ENCODE peak calls at places on chromosomes 3 and 15, in eight cellular contexts. A is lower lobe of right lung; R is psoas muscle; D is CD8-positive, alpha-beta T cell; Z is breast epithelium; I is GM23338; T is aorta; E is kidney. Q is an unnamed sample.

GRCh38 chr3:142275856-142276255 is 50.5 kb upstream of the GK5 start:
- DNase-seq in A (no peak), R (no peak), D (no peak), Z (no peak), I (no peak), T (no peak), E (no peak), Q (no peak)

GRCh38 chr3:57164217-57164605 is 942 bp downstream of the IL17RD start:
- DNase-seq in A (peak), R (peak), D (no peak), Z (peak), I (no peak), T (peak), E (peak), Q (no peak)

GRCh38 chr3:71112576-71112975 is 471.0 kb downstream of the FOXP1 start:
- DNase-seq in A (no peak), R (no peak), D (no peak), Z (no peak), I (no peak), T (no peak), E (no peak), Q (no peak)

GRCh38 chr15:29670945-29671307 is 151.3 kb downstream of the TJP1 start:
- DNase-seq in A (peak), R (no peak), D (no peak), Z (no peak), I (no peak), T (no peak), E (peak), Q (no peak)

GRCh38 chr3:45054196-45054857 is 28.2 kb downstream of the CLEC3B start:
- DNase-seq in A (no peak), R (no peak), D (no peak), Z (no peak), I (no peak), T (no peak), E (no peak), Q (no peak)

GRCh38 chr15:23648920-23649515 is 1.4 kb upstream of the MAGEL2 start:
- DNase-seq in A (peak), R (peak), D (no peak), Z (no peak), I (peak), T (no peak), E (no peak), Q (no peak)

GRCh38 chr3:187212705-187213104 is 15.4 kb downstream of the RTP1 start:
- DNase-seq in A (no peak), R (no peak), D (no peak), Z (no peak), I (no peak), T (no peak), E (no peak), Q (no peak)

GRCh38 chr3:150238043-150238802 is 169.9 kb upstream of the TSC22D2 start:
- DNase-seq in A (no peak), R (no peak), D (no peak), Z (no peak), I (no peak), T (no peak), E (no peak), Q (no peak)

GRCh38 chr3:87164245-87164644 is 62.9 kb upstream of the CHMP2B start:
- DNase-seq in A (no peak), R (no peak), D (no peak), Z (no peak), I (no peak), T (no peak), E (no peak), Q (no peak)

GRCh38 chr15:69724331-69724730 is 271.7 kb downstream of the RPLP1 start:
- DNase-seq in A (no peak), R (no peak), D (no peak), Z (no peak), I (no peak), T (no peak), E (no peak), Q (no peak)

GRCh38 chr15:92394327-92395175 is 870 bp downstream of the ST8SIA2 start:
- DNase-seq in A (no peak), R (no peak), D (no peak), Z (no peak), I (peak), T (no peak), E (no peak), Q (no peak)

GRCh38 chr15:61621146-61621545 is 392.0 kb upstream of the RORA start:
- DNase-seq in A (no peak), R (peak), D (no peak), Z (no peak), I (peak), T (no peak), E (peak), Q (no peak)

GRCh38 chr3:167754049-167754448 is 18.5 kb downstream of the SERPINI1 start:
- DNase-seq in A (no peak), R (no peak), D (no peak), Z (no peak), I (no peak), T (no peak), E (no peak), Q (no peak)

GRCh38 chr3:99319961-99320360 is 318.4 kb upstream of the COL8A1 start:
- DNase-seq in A (no peak), R (no peak), D (no peak), Z (no peak), I (no peak), T (no peak), E (no peak), Q (no peak)

GRCh38 chr15:101618056-101618455 is 34.1 kb downstream of the TM2D3 start:
- DNase-seq in A (no peak), R (no peak), D (no peak), Z (no peak), I (no peak), T (no peak), E (no peak), Q (no peak)

GRCh38 chr15:65841121-65841930 is 28.0 kb upstream of the RAB11A start:
- DNase-seq in A (peak), R (no peak), D (no peak), Z (no peak), I (no peak), T (no peak), E (no peak), Q (no peak)

GRCh38 chr15:79310612-79310984 is 314 bp upstream of the TMED3 start:
- DNase-seq in A (no peak), R (no peak), D (no peak), Z (no peak), I (peak), T (no peak), E (no peak), Q (no peak)

GRCh38 chr3:115363071-115363470 is 216.0 kb upstream of the ZBTB20 start:
- DNase-seq in A (no peak), R (no peak), D (no peak), Z (no peak), I (no peak), T (no peak), E (no peak), Q (no peak)

GRCh38 chr3:57397175-57398026 is 104.9 kb upstream of the ASB14 start:
- DNase-seq in A (no peak), R (no peak), D (peak), Z (peak), I (peak), T (no peak), E (no peak), Q (no peak)

GRCh38 chr15:63948971-63949370 is 97.3 kb downstream of the DAPK2 start:
- DNase-seq in A (no peak), R (no peak), D (no peak), Z (no peak), I (no peak), T (peak), E (no peak), Q (no peak)

GRCh38 chr3:105827101-105827634 is 41.6 kb downstream of the CBLB start:
- DNase-seq in A (no peak), R (no peak), D (no peak), Z (no peak), I (no peak), T (no peak), E (no peak), Q (no peak)

GRCh38 chr3:94799420-94800060 is 736.7 kb downstream of the NSUN3 start:
- DNase-seq in A (no peak), R (no peak), D (no peak), Z (no peak), I (no peak), T (no peak), E (no peak), Q (no peak)

GRCh38 chr3:40649346-40649745 is 124.6 kb downstream of the ZNF621 start:
- DNase-seq in A (no peak), R (no peak), D (no peak), Z (no peak), I (no peak), T (no peak), E (no peak), Q (no peak)

GRCh38 chr15:60392601-60392985 is 5.2 kb downstream of the ANXA2 start:
- DNase-seq in A (no peak), R (no peak), D (no peak), Z (no peak), I (peak), T (no peak), E (no peak), Q (no peak)

GRCh38 chr15:60391722-60392340 is 6.0 kb downstream of the ANXA2 start:
- DNase-seq in A (no peak), R (no peak), D (no peak), Z (no peak), I (no peak), T (no peak), E (no peak), Q (no peak)

GRCh38 chr15:60390931-60391501 is 6.8 kb downstream of the ANXA2 start:
- DNase-seq in A (no peak), R (peak), D (no peak), Z (no peak), I (peak), T (no peak), E (no peak), Q (peak)

GRCh38 chr15:60389261-60390077 is 8.3 kb downstream of the ANXA2 start:
- DNase-seq in A (no peak), R (no peak), D (no peak), Z (no peak), I (no peak), T (no peak), E (no peak), Q (no peak)

GRCh38 chr15:60390231-60390630 is 7.6 kb downstream of the ANXA2 start:
- DNase-seq in A (no peak), R (no peak), D (no peak), Z (no peak), I (no peak), T (no peak), E (no peak), Q (no peak)
- H3K27ac ChIP-seq in A (peak), R (no peak), D (no peak), Z (peak), I (no peak), T (no peak), E (no peak), Q (peak)

GRCh38 chr15:71124937-71125755 is 9.9 kb downstream of the THSD4 start:
- DNase-seq in A (no peak), R (no peak), D (no peak), Z (no peak), I (no peak), T (no peak), E (no peak), Q (no peak)
- H3K27ac ChIP-seq in A (peak), R (peak), D (no peak), Z (no peak), I (no peak), T (peak), E (peak), Q (peak)

GRCh38 chr3:64120876-64121275 is 97.6 kb upstream of the PSMD6 start:
- DNase-seq in A (no peak), R (no peak), D (no peak), Z (no peak), I (no peak), T (no peak), E (no peak), Q (no peak)

GRCh38 chr3:64114651-64115050 is 91.4 kb upstream of the PSMD6 start:
- DNase-seq in A (no peak), R (no peak), D (no peak), Z (no peak), I (no peak), T (no peak), E (no peak), Q (no peak)

GRCh38 chr3:64121750-64122311 is 98.5 kb upstream of the PSMD6 start:
- DNase-seq in A (no peak), R (no peak), D (no peak), Z (no peak), I (no peak), T (no peak), E (no peak), Q (no peak)

GRCh38 chr3:64122476-64122875 is 99.2 kb upstream of the PSMD6 start:
- DNase-seq in A (no peak), R (no peak), D (no peak), Z (peak), I (no peak), T (no peak), E (peak), Q (no peak)

DNA sequence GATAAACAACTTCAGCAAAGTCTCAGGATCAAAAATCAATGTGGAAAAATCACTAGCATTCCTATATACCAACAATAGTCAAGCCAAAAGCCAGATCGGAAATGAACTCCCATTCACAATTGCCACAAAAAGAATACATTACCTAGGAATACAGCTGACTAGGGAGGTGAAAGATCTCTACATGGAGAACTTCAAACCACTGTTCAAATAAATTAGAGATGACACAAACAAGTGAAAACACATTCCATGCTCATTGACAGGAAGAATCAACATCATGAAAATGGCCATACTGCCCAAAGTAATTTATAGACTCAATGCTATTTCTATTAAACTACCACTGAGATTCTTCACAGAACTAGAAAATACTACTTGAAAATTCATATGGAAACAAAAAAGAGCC is 94.2 kb upstream of the PSMD6 start:
- DNase-seq in A (no peak), R (no peak), D (no peak), Z (no peak), I (no peak), T (no peak), E (no peak), Q (no peak)
- H3K27ac ChIP-seq in A (no peak), R (no peak), D (no peak), Z (no peak), I (no peak), T (no peak), E (no peak), Q (no peak)

GRCh38 chr3:146395164-146395563 is 74.2 kb downstream of the PLSCR2 start:
- DNase-seq in A (no peak), R (no peak), D (no peak), Z (no peak), I (no peak), T (no peak), E (no peak), Q (no peak)
- H3K27ac ChIP-seq in A (no peak), R (no peak), D (no peak), Z (no peak), I (no peak), T (no peak), E (no peak), Q (no peak)

DNA sequence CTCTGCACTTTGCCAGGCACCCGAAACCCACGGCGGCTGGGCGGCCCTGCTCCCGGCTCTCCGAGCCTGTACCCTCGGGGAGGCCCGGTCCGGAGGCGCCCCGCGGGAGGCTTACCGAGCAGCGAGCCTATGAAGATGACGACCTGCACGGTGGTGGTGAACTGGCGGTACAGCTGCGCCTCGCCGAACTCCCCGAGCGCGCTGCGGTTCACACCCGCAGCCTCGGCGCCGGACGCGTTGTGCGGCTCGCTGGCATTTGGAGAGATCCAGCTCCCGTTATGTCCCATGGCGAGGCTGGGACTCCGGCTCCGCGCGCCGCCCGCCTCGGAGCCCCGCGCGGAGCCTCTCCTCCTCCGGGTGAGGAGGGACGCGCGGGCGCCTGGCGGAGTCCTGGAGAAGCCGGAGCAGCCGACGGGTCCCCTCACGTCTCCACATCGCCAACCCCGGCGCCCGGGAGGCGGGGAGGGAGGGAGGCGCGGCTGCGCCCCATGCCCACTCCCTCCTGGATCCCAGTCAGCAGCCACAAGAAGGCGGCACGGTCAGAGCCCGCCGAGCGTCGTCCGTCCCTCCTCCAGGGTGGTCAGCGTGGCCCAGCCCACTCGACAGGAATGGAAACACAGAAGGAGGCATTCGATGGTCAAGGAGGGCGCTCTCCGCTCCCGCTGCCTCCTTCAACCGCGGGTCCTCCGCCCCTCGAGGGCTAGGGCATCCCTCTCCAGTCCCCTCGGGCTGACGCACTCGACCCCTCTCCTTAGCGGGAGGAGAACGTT is at the start of gene GPR176:
- DNase-seq in A (peak), R (peak), D (no peak), Z (no peak), I (peak), T (peak), E (peak), Q (no peak)
- H3K27ac ChIP-seq in A (peak), R (peak), D (peak), Z (peak), I (peak), T (peak), E (peak), Q (peak)

Q was measured in esophagus squamous epithelium.